ENCODE peak calls at places on chromosomes 2 and 18, in seven cellular contexts. One of them, this sample, is unnamed.

GRCh38 chr2:136020831-136021230 is 35.4 kb upstream of the DARS1 start:
- DNase-seq in NCI-H69: no peak
- DNase-seq in HS-5: no peak
- DNase-seq in sigmoid colon: no peak
- DNase-seq in spleen: no peak
- DNase-seq in pons: peak; percentile 23
- DNase-seq in glomerular endothelial cell: no peak
- DNase-seq in this sample: no peak

GRCh38 chr18:30763913-30764350 is 278.6 kb downstream of the DSC3 start:
- DNase-seq in HS-5: no peak
- DNase-seq in spleen: no peak
- DNase-seq in glomerular endothelial cell: no peak
- DNase-seq in pons: no peak
- DNase-seq in NCI-H69: no peak
- DNase-seq in sigmoid colon: no peak
- DNase-seq in this sample: no peak

GRCh38 chr2:74576151-74576755 is 21.7 kb downstream of the DOK1 start:
- DNase-seq in sigmoid colon: no peak
- DNase-seq in pons: no peak
- DNase-seq in NCI-H69: peak; percentile 31
- DNase-seq in glomerular endothelial cell: no peak
- DNase-seq in spleen: no peak
- DNase-seq in HS-5: no peak
- DNase-seq in this sample: no peak

GRCh38 chr2:201100497-201100896 is 15.5 kb upstream of the CFLAR start:
- DNase-seq in glomerular endothelial cell: no peak
- DNase-seq in spleen: no peak
- DNase-seq in NCI-H69: no peak
- DNase-seq in pons: no peak
- DNase-seq in HS-5: no peak
- DNase-seq in sigmoid colon: no peak
- DNase-seq in this sample: no peak

GRCh38 chr18:3213231-3214059 is 6.3 kb downstream of the MYOM1 start:
- DNase-seq in sigmoid colon: no peak
- DNase-seq in pons: no peak
- DNase-seq in HS-5: no peak
- DNase-seq in NCI-H69: no peak
- DNase-seq in spleen: no peak
- DNase-seq in glomerular endothelial cell: peak; percentile 9
- DNase-seq in this sample: no peak

GRCh38 chr18:39491408-39491807 is 1925.8 kb upstream of the CELF4 start:
- DNase-seq in HS-5: no peak
- DNase-seq in sigmoid colon: no peak
- DNase-seq in pons: no peak
- DNase-seq in glomerular endothelial cell: no peak
- DNase-seq in NCI-H69: no peak
- DNase-seq in spleen: no peak
- DNase-seq in this sample: no peak

GRCh38 chr2:230908595-230909191 is 16.3 kb downstream of the GPR55 start:
- DNase-seq in NCI-H69: peak; percentile 80
- DNase-seq in glomerular endothelial cell: no peak
- DNase-seq in HS-5: peak; percentile 81
- DNase-seq in spleen: peak; percentile 62
- DNase-seq in pons: no peak
- DNase-seq in sigmoid colon: peak; percentile 56
- DNase-seq in this sample: no peak

GRCh38 chr2:21135585-21135984 is 11.8 kb downstream of the TDRD15 start:
- DNase-seq in NCI-H69: no peak
- DNase-seq in glomerular endothelial cell: no peak
- DNase-seq in pons: no peak
- DNase-seq in spleen: no peak
- DNase-seq in sigmoid colon: no peak
- DNase-seq in HS-5: no peak
- DNase-seq in this sample: no peak

GRCh38 chr2:38692636-38693318 is 26.9 kb downstream of the GALM start:
- DNase-seq in NCI-H69: no peak
- DNase-seq in glomerular endothelial cell: no peak
- DNase-seq in HS-5: no peak
- DNase-seq in pons: no peak
- DNase-seq in sigmoid colon: no peak
- DNase-seq in spleen: no peak
- DNase-seq in this sample: no peak

GRCh38 chr2:207167129-207167923 is 1.6 kb upstream of the KLF7 start:
- DNase-seq in spleen: no peak
- DNase-seq in pons: peak; percentile 85
- DNase-seq in sigmoid colon: no peak
- DNase-seq in NCI-H69: peak; percentile 58
- DNase-seq in HS-5: no peak
- DNase-seq in glomerular endothelial cell: no peak
- DNase-seq in this sample: no peak

GRCh38 chr2:32806857-32807256 is 139.9 kb upstream of the LTBP1 start:
- DNase-seq in HS-5: no peak
- DNase-seq in sigmoid colon: no peak
- DNase-seq in glomerular endothelial cell: no peak
- DNase-seq in spleen: no peak
- DNase-seq in NCI-H69: no peak
- DNase-seq in pons: no peak
- DNase-seq in this sample: no peak

GRCh38 chr2:150681120-150681796 is 193.8 kb upstream of the RND3 start:
- DNase-seq in pons: no peak
- DNase-seq in sigmoid colon: no peak
- DNase-seq in glomerular endothelial cell: peak; percentile 16
- DNase-seq in NCI-H69: no peak
- DNase-seq in spleen: no peak
- DNase-seq in HS-5: peak; percentile 93
- DNase-seq in this sample: no peak

GRCh38 chr2:160039166-160039903 is 23.1 kb downstream of the PLA2R1 start:
- DNase-seq in HS-5: no peak
- DNase-seq in spleen: no peak
- DNase-seq in pons: no peak
- DNase-seq in glomerular endothelial cell: peak; percentile 85
- DNase-seq in NCI-H69: peak; percentile 45
- DNase-seq in sigmoid colon: no peak
- DNase-seq in this sample: no peak

GRCh38 chr2:110983130-110983529 is 137.6 kb upstream of the BCL2L11 start:
- DNase-seq in sigmoid colon: no peak
- DNase-seq in glomerular endothelial cell: no peak
- DNase-seq in spleen: no peak
- DNase-seq in HS-5: no peak
- DNase-seq in pons: no peak
- DNase-seq in NCI-H69: no peak
- DNase-seq in this sample: no peak

GRCh38 chr2:136917281-136917680 is 151.9 kb downstream of the THSD7B start:
- DNase-seq in spleen: no peak
- DNase-seq in glomerular endothelial cell: no peak
- DNase-seq in pons: no peak
- DNase-seq in NCI-H69: peak; percentile 90
- DNase-seq in HS-5: no peak
- DNase-seq in sigmoid colon: no peak
- DNase-seq in this sample: no peak

GRCh38 chr18:74597662-74598349 is at the start of gene ZNF407:
- DNase-seq in glomerular endothelial cell: peak; percentile 67
- DNase-seq in sigmoid colon: peak; percentile 93
- DNase-seq in HS-5: peak; percentile 65
- DNase-seq in pons: peak; percentile 92
- DNase-seq in NCI-H69: peak; percentile 99
- DNase-seq in spleen: peak; percentile 96
- DNase-seq in this sample: peak; percentile 70

GRCh38 chr2:82735336-82735735 is 1723.7 kb downstream of the SUCLG1 start:
- DNase-seq in HS-5: no peak
- DNase-seq in NCI-H69: no peak
- DNase-seq in spleen: no peak
- DNase-seq in pons: no peak
- DNase-seq in glomerular endothelial cell: no peak
- DNase-seq in sigmoid colon: no peak
- DNase-seq in this sample: no peak

GRCh38 chr2:69291004-69291650 is 95.9 kb downstream of the GFPT1 start:
- DNase-seq in glomerular endothelial cell: no peak
- DNase-seq in NCI-H69: no peak
- DNase-seq in HS-5: no peak
- DNase-seq in sigmoid colon: no peak
- DNase-seq in spleen: no peak
- DNase-seq in pons: peak; percentile 67
- DNase-seq in this sample: no peak

GRCh38 chr2:26570083-26570430 is 71.1 kb downstream of the CIB4 start:
- DNase-seq in glomerular endothelial cell: no peak
- DNase-seq in spleen: no peak
- DNase-seq in pons: no peak
- DNase-seq in sigmoid colon: no peak
- DNase-seq in NCI-H69: no peak
- DNase-seq in HS-5: no peak
- DNase-seq in this sample: no peak

GRCh38 chr2:11411768-11412448 is 54.1 kb downstream of the E2F6 start:
- DNase-seq in sigmoid colon: peak; percentile 72
- DNase-seq in spleen: no peak
- DNase-seq in HS-5: no peak
- DNase-seq in glomerular endothelial cell: no peak
- DNase-seq in NCI-H69: peak; percentile 44
- DNase-seq in pons: peak; percentile 56
- DNase-seq in this sample: no peak

GRCh38 chr2:26274058-26274613 is 29.4 kb downstream of the HADHB start:
- DNase-seq in HS-5: peak; percentile 74
- DNase-seq in glomerular endothelial cell: peak; percentile 87
- DNase-seq in sigmoid colon: peak; percentile 89
- DNase-seq in spleen: no peak
- DNase-seq in pons: peak; percentile 35
- DNase-seq in NCI-H69: peak; percentile 73
- DNase-seq in this sample: peak; percentile 46

GRCh38 chr2:164735309-164735919 is 106.2 kb downstream of the COBLL1 start:
- DNase-seq in spleen: no peak
- DNase-seq in pons: no peak
- DNase-seq in HS-5: no peak
- DNase-seq in glomerular endothelial cell: no peak
- DNase-seq in NCI-H69: no peak
- DNase-seq in sigmoid colon: no peak
- DNase-seq in this sample: no peak

GRCh38 chr2:241139531-241140444 is 9.5 kb downstream of the PASK start:
- DNase-seq in NCI-H69: no peak
- DNase-seq in HS-5: no peak
- DNase-seq in glomerular endothelial cell: no peak
- DNase-seq in sigmoid colon: peak; percentile 32
- DNase-seq in spleen: peak; percentile 67
- DNase-seq in pons: no peak
- DNase-seq in this sample: no peak

GRCh38 chr18:3060667-3061580 is 48.0 kb upstream of the LPIN2 start:
- DNase-seq in spleen: no peak
- DNase-seq in HS-5: no peak
- DNase-seq in glomerular endothelial cell: no peak
- DNase-seq in pons: peak; percentile 4
- DNase-seq in NCI-H69: no peak
- DNase-seq in sigmoid colon: no peak
- DNase-seq in this sample: no peak

GRCh38 chr2:168612719-168613118 is 156.6 kb downstream of the CERS6 start:
- DNase-seq in spleen: no peak
- DNase-seq in glomerular endothelial cell: no peak
- DNase-seq in pons: no peak
- DNase-seq in NCI-H69: no peak
- DNase-seq in sigmoid colon: no peak
- DNase-seq in HS-5: no peak
- DNase-seq in this sample: no peak

GRCh38 chr2:176079851-176080539 is 3.8 kb downstream of the EVX2 start:
- DNase-seq in NCI-H69: peak; percentile 93
- DNase-seq in sigmoid colon: no peak
- DNase-seq in pons: no peak
- DNase-seq in spleen: no peak
- DNase-seq in HS-5: no peak
- DNase-seq in glomerular endothelial cell: no peak
- DNase-seq in this sample: no peak

GRCh38 chr2:235324324-235324723 is 169.5 kb upstream of the AGAP1 start:
- DNase-seq in HS-5: no peak
- DNase-seq in NCI-H69: no peak
- DNase-seq in pons: no peak
- DNase-seq in glomerular endothelial cell: no peak
- DNase-seq in sigmoid colon: no peak
- DNase-seq in spleen: no peak
- DNase-seq in this sample: no peak

GRCh38 chr2:218745160-218745558 is 34.5 kb downstream of the TTLL4 start:
- DNase-seq in HS-5: no peak
- DNase-seq in sigmoid colon: no peak
- DNase-seq in pons: no peak
- DNase-seq in glomerular endothelial cell: no peak
- DNase-seq in NCI-H69: no peak
- DNase-seq in spleen: no peak
- DNase-seq in this sample: no peak

GRCh38 chr18:39455300-39455699 is 1889.7 kb upstream of the CELF4 start:
- DNase-seq in sigmoid colon: no peak
- DNase-seq in glomerular endothelial cell: no peak
- DNase-seq in NCI-H69: peak; percentile 41
- DNase-seq in spleen: no peak
- DNase-seq in HS-5: no peak
- DNase-seq in pons: peak; percentile 19
- DNase-seq in this sample: no peak

GRCh38 chr2:240349133-240350005 is 86.1 kb upstream of the GPC1 start:
- DNase-seq in NCI-H69: no peak
- DNase-seq in HS-5: no peak
- DNase-seq in spleen: no peak
- DNase-seq in sigmoid colon: peak; percentile 52
- DNase-seq in pons: no peak
- DNase-seq in glomerular endothelial cell: no peak
- DNase-seq in this sample: no peak

GRCh38 chr2:20650412-20650879 is 452 bp downstream of the HS1BP3 start:
- DNase-seq in glomerular endothelial cell: no peak
- DNase-seq in HS-5: no peak
- DNase-seq in sigmoid colon: no peak
- DNase-seq in spleen: no peak
- DNase-seq in NCI-H69: peak; percentile 64
- DNase-seq in pons: peak; percentile 40
- DNase-seq in this sample: no peak